ENCODE peak calls at places on chromosomes 4 and X, in eight cellular contexts. One of them, this sample, is unnamed.
A peak's percentile ranks its signal among the peaks of the same experiment; 100 is the strongest.

GRCh38 chr4:3257691-3258482 is 8.9 kb downstream of the MSANTD1 start:
- DNase-seq in dorsolateral prefrontal cortex: no peak
- DNase-seq in lung: no peak
- DNase-seq in CD4-positive, CD25-positive, alpha-beta regulatory T cell: no peak
- DNase-seq in mesendoderm: no peak
- DNase-seq in fibroblast of mammary gland: peak; percentile 56
- DNase-seq in neural progenitor cell: peak; percentile 1
- DNase-seq in AG09309: peak; percentile 16
- DNase-seq in this sample: peak; percentile 69

GRCh38 chr4:95086532-95086931 is 328.8 kb downstream of the BMPR1B start:
- DNase-seq in dorsolateral prefrontal cortex: no peak
- DNase-seq in lung: no peak
- DNase-seq in CD4-positive, CD25-positive, alpha-beta regulatory T cell: no peak
- DNase-seq in mesendoderm: no peak
- DNase-seq in fibroblast of mammary gland: no peak
- DNase-seq in neural progenitor cell: no peak
- DNase-seq in AG09309: no peak
- DNase-seq in this sample: no peak

GRCh38 chrX:41796577-41796976 is 72.6 kb downstream of the GPR82 start:
- DNase-seq in dorsolateral prefrontal cortex: no peak
- DNase-seq in lung: no peak
- DNase-seq in CD4-positive, CD25-positive, alpha-beta regulatory T cell: no peak
- DNase-seq in mesendoderm: no peak
- DNase-seq in fibroblast of mammary gland: no peak
- DNase-seq in neural progenitor cell: no peak
- DNase-seq in AG09309: no peak
- DNase-seq in this sample: no peak

GRCh38 chrX:152656890-152657289 is 19.2 kb downstream of the GABRQ start:
- DNase-seq in dorsolateral prefrontal cortex: no peak
- DNase-seq in lung: no peak
- DNase-seq in CD4-positive, CD25-positive, alpha-beta regulatory T cell: no peak
- DNase-seq in mesendoderm: no peak
- DNase-seq in fibroblast of mammary gland: no peak
- DNase-seq in neural progenitor cell: no peak
- DNase-seq in AG09309: no peak
- DNase-seq in this sample: no peak

GRCh38 chrX:16786791-16787735 is 797 bp downstream of the TXLNG start:
- DNase-seq in dorsolateral prefrontal cortex: peak; percentile 46
- DNase-seq in lung: no peak
- DNase-seq in CD4-positive, CD25-positive, alpha-beta regulatory T cell: peak; percentile 19
- DNase-seq in mesendoderm: no peak
- DNase-seq in fibroblast of mammary gland: peak; percentile 50
- DNase-seq in neural progenitor cell: peak; percentile 73
- DNase-seq in AG09309: no peak
- DNase-seq in this sample: no peak

GRCh38 chr4:123802082-123802658 is 405.6 kb downstream of the SPRY1 start:
- DNase-seq in dorsolateral prefrontal cortex: no peak
- DNase-seq in lung: no peak
- DNase-seq in CD4-positive, CD25-positive, alpha-beta regulatory T cell: no peak
- DNase-seq in mesendoderm: no peak
- DNase-seq in fibroblast of mammary gland: no peak
- DNase-seq in neural progenitor cell: no peak
- DNase-seq in AG09309: no peak
- DNase-seq in this sample: no peak

GRCh38 chr4:40629401-40630334 is at the start of gene RBM47:
- DNase-seq in dorsolateral prefrontal cortex: peak; percentile 60
- DNase-seq in lung: peak; percentile 86
- DNase-seq in CD4-positive, CD25-positive, alpha-beta regulatory T cell: no peak
- DNase-seq in mesendoderm: peak; percentile 92
- DNase-seq in fibroblast of mammary gland: peak; percentile 50
- DNase-seq in neural progenitor cell: peak; percentile 78
- DNase-seq in AG09309: no peak
- DNase-seq in this sample: peak; percentile 77

GRCh38 chr4:127783026-127783769 is 1.1 kb downstream of the HSPA4L start:
- DNase-seq in dorsolateral prefrontal cortex: peak; percentile 70
- DNase-seq in lung: peak; percentile 50
- DNase-seq in CD4-positive, CD25-positive, alpha-beta regulatory T cell: no peak
- DNase-seq in mesendoderm: peak; percentile 53
- DNase-seq in fibroblast of mammary gland: peak; percentile 65
- DNase-seq in neural progenitor cell: peak; percentile 53
- DNase-seq in AG09309: no peak
- DNase-seq in this sample: peak; percentile 90

GRCh38 chr4:56209767-56210166 is 177.5 kb downstream of the AASDH start:
- DNase-seq in dorsolateral prefrontal cortex: no peak
- DNase-seq in lung: no peak
- DNase-seq in CD4-positive, CD25-positive, alpha-beta regulatory T cell: no peak
- DNase-seq in mesendoderm: no peak
- DNase-seq in fibroblast of mammary gland: no peak
- DNase-seq in neural progenitor cell: no peak
- DNase-seq in AG09309: no peak
- DNase-seq in this sample: no peak

GRCh38 chrX:78624884-78625283 is 34.2 kb downstream of the RTL3 start:
- DNase-seq in dorsolateral prefrontal cortex: no peak
- DNase-seq in lung: no peak
- DNase-seq in CD4-positive, CD25-positive, alpha-beta regulatory T cell: no peak
- DNase-seq in mesendoderm: no peak
- DNase-seq in fibroblast of mammary gland: no peak
- DNase-seq in neural progenitor cell: no peak
- DNase-seq in AG09309: no peak
- DNase-seq in this sample: no peak

GRCh38 chrX:124362072-124362471 is 15.7 kb downstream of the SH2D1A start:
- DNase-seq in dorsolateral prefrontal cortex: no peak
- DNase-seq in lung: no peak
- DNase-seq in CD4-positive, CD25-positive, alpha-beta regulatory T cell: no peak
- DNase-seq in mesendoderm: no peak
- DNase-seq in fibroblast of mammary gland: no peak
- DNase-seq in neural progenitor cell: no peak
- DNase-seq in AG09309: no peak
- DNase-seq in this sample: no peak

GRCh38 chr4:99843413-99843812 is 26.8 kb downstream of the DAPP1 start:
- DNase-seq in dorsolateral prefrontal cortex: no peak
- DNase-seq in lung: no peak
- DNase-seq in CD4-positive, CD25-positive, alpha-beta regulatory T cell: no peak
- DNase-seq in mesendoderm: no peak
- DNase-seq in fibroblast of mammary gland: no peak
- DNase-seq in neural progenitor cell: no peak
- DNase-seq in AG09309: no peak
- DNase-seq in this sample: no peak

GRCh38 chrX:136694491-136695087 is 46.6 kb downstream of the CD40LG start:
- DNase-seq in dorsolateral prefrontal cortex: no peak
- DNase-seq in lung: no peak
- DNase-seq in CD4-positive, CD25-positive, alpha-beta regulatory T cell: peak; percentile 4
- DNase-seq in mesendoderm: peak; percentile 38
- DNase-seq in fibroblast of mammary gland: peak; percentile 60
- DNase-seq in neural progenitor cell: peak; percentile 49
- DNase-seq in AG09309: peak; percentile 28
- DNase-seq in this sample: no peak

GRCh38 chrX:70079870-70080269 is 17.6 kb downstream of the OTUD6A start:
- DNase-seq in dorsolateral prefrontal cortex: no peak
- DNase-seq in lung: no peak
- DNase-seq in CD4-positive, CD25-positive, alpha-beta regulatory T cell: no peak
- DNase-seq in mesendoderm: no peak
- DNase-seq in fibroblast of mammary gland: no peak
- DNase-seq in neural progenitor cell: no peak
- DNase-seq in AG09309: no peak
- DNase-seq in this sample: no peak

DNA sequence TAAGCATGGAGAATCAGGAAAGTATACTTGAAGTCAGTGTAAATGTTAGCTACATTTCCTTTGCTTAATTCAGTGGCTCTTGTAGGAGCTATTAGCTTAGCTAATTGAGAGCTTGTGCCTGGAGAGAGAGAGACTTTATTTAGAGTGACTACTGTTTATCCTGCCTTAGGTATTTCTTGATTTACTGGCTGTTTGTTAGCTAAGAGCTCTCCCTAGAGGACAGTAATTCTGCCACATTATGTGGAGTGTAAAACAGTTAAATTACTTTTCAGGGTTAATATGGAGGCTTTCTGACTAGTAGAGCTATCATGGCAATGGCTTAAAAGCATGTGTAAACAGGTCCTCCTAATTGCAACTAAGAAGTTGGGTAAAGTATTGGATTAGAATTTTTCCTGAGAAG is 306.5 kb upstream of the TECRL start:
- DNase-seq in dorsolateral prefrontal cortex: no peak
- DNase-seq in lung: no peak
- DNase-seq in CD4-positive, CD25-positive, alpha-beta regulatory T cell: no peak
- DNase-seq in mesendoderm: no peak
- DNase-seq in fibroblast of mammary gland: no peak
- DNase-seq in neural progenitor cell: no peak
- DNase-seq in AG09309: no peak
- DNase-seq in this sample: no peak
- H3K4me3 ChIP-seq in dorsolateral prefrontal cortex: no peak overlapping the region
- H3K4me3 ChIP-seq in lung: no peak overlapping the region
- H3K4me3 ChIP-seq in CD4-positive, CD25-positive, alpha-beta regulatory T cell: no peak overlapping the region
- H3K4me3 ChIP-seq in mesendoderm: no peak overlapping the region
- H3K4me3 ChIP-seq in fibroblast of mammary gland: no peak overlapping the region
- H3K4me3 ChIP-seq in neural progenitor cell: no peak overlapping the region
- H3K4me3 ChIP-seq in AG09309: no peak overlapping the region
- H3K4me3 ChIP-seq in this sample: no peak overlapping the region

DNA sequence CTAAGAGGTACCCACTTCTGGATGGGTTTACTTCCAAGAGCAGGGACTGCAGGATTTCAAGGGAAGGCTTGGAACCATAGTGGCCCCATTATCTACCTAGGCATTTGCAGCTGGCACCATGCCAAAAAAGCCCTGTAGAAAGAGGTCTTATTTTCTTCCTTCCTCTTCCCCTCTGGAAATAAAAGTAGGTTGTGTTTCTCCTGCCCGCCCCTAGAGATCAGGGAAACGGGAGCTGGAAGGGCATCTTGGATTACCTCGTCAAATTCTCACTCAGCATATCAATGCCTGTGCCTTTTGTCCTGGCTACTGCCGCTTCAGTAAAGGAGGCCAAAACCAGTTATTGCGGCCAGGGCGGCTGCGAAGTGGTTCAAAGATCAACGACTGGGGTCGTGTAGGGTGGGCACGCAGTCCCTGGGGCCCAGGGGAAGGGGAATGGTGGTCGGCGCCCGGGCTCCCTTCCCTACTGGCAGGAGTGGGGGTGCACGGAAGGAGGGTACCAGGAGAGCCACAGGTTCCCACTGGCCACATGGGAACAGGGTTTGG is 1.5 kb downstream of the SCD5 start:
- DNase-seq in dorsolateral prefrontal cortex: no peak
- DNase-seq in lung: no peak
- DNase-seq in CD4-positive, CD25-positive, alpha-beta regulatory T cell: no peak
- DNase-seq in mesendoderm: no peak
- DNase-seq in fibroblast of mammary gland: no peak
- DNase-seq in neural progenitor cell: peak; percentile 59
- DNase-seq in AG09309: no peak
- DNase-seq in this sample: no peak
- H3K4me3 ChIP-seq in dorsolateral prefrontal cortex: peak overlapping the region; percentile 88
- H3K4me3 ChIP-seq in lung: peak overlapping the region; percentile 42
- H3K4me3 ChIP-seq in CD4-positive, CD25-positive, alpha-beta regulatory T cell: no peak overlapping the region
- H3K4me3 ChIP-seq in mesendoderm: no peak overlapping the region
- H3K4me3 ChIP-seq in fibroblast of mammary gland: peak overlapping the region; percentile 58
- H3K4me3 ChIP-seq in neural progenitor cell: peak overlapping the region; percentile 60
- H3K4me3 ChIP-seq in AG09309: peak overlapping the region; percentile 80
- H3K4me3 ChIP-seq in this sample: peak overlapping the region; percentile 54

GRCh38 chr4:6121276-6121850 is 79.0 kb downstream of the JAKMIP1 start:
- DNase-seq in dorsolateral prefrontal cortex: no peak
- DNase-seq in lung: no peak
- DNase-seq in CD4-positive, CD25-positive, alpha-beta regulatory T cell: no peak
- DNase-seq in mesendoderm: no peak
- DNase-seq in fibroblast of mammary gland: no peak
- DNase-seq in neural progenitor cell: no peak
- DNase-seq in AG09309: no peak
- DNase-seq in this sample: no peak

GRCh38 chr4:6121941-6122340 is 78.4 kb downstream of the JAKMIP1 start:
- DNase-seq in dorsolateral prefrontal cortex: no peak
- DNase-seq in lung: no peak
- DNase-seq in CD4-positive, CD25-positive, alpha-beta regulatory T cell: no peak
- DNase-seq in mesendoderm: no peak
- DNase-seq in fibroblast of mammary gland: no peak
- DNase-seq in neural progenitor cell: no peak
- DNase-seq in AG09309: no peak
- DNase-seq in this sample: no peak

GRCh38 chr4:6120361-6120760 is 80.0 kb downstream of the JAKMIP1 start:
- DNase-seq in dorsolateral prefrontal cortex: no peak
- DNase-seq in lung: no peak
- DNase-seq in CD4-positive, CD25-positive, alpha-beta regulatory T cell: no peak
- DNase-seq in mesendoderm: no peak
- DNase-seq in fibroblast of mammary gland: no peak
- DNase-seq in neural progenitor cell: no peak
- DNase-seq in AG09309: no peak
- DNase-seq in this sample: no peak

GRCh38 chr4:6118201-6118600 is 82.1 kb downstream of the JAKMIP1 start:
- DNase-seq in dorsolateral prefrontal cortex: no peak
- DNase-seq in lung: no peak
- DNase-seq in CD4-positive, CD25-positive, alpha-beta regulatory T cell: no peak
- DNase-seq in mesendoderm: no peak
- DNase-seq in fibroblast of mammary gland: no peak
- DNase-seq in neural progenitor cell: no peak
- DNase-seq in AG09309: no peak
- DNase-seq in this sample: no peak

DNA sequence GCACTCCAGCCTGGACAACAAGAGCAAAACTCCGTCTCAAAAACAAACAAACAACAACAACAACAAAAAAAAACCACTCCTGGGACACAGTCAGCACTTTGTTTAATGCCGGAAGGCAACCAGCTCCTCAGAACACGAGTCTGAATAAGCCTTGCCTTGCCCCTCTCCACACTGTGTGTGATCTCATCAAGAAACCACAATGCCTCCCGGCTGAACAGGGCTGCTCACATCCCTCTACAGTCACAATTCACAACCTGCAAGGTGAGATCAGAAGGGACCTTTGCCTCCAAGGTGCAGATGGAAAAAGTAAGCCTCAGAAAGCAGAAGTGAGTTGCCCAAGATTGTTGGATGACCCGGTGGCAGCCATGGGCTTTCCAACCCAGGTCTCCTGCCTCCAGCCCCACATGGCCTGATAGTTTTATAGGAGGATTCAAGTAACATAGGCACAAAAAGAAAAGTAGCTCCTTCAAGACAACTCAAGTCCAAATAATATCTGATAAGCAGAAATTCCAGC is 80.8 kb downstream of the JAKMIP1 start:
- DNase-seq in dorsolateral prefrontal cortex: no peak
- DNase-seq in lung: no peak
- DNase-seq in CD4-positive, CD25-positive, alpha-beta regulatory T cell: no peak
- DNase-seq in mesendoderm: peak; percentile 60
- DNase-seq in fibroblast of mammary gland: no peak
- DNase-seq in neural progenitor cell: no peak
- DNase-seq in AG09309: no peak
- DNase-seq in this sample: no peak
- H3K4me3 ChIP-seq in dorsolateral prefrontal cortex: no peak overlapping the region
- H3K4me3 ChIP-seq in lung: no peak overlapping the region
- H3K4me3 ChIP-seq in CD4-positive, CD25-positive, alpha-beta regulatory T cell: no peak overlapping the region
- H3K4me3 ChIP-seq in mesendoderm: no peak overlapping the region
- H3K4me3 ChIP-seq in fibroblast of mammary gland: no peak overlapping the region
- H3K4me3 ChIP-seq in neural progenitor cell: no peak overlapping the region
- H3K4me3 ChIP-seq in AG09309: no peak overlapping the region
- H3K4me3 ChIP-seq in this sample: no peak overlapping the region

DNA sequence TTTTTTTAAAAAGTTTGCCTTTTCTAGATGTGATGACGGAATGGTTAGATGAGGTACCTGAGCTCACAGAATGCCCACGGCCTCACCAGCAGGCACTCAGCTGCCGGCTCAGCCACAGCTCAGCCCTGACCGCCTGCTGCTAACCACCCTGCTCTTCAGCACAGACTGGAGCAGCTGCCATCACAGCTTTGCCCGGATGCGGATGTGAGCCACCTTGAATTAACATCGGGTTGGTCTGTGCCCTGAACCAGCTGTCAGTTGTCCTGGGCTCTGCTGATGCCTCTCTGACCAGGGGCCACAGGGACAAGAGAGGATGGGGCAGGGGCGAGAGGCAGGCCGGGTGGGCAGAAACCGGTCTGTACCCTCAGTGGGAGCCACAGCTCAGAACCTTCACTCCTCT is 93.3 kb downstream of the HMX1 start:
- DNase-seq in dorsolateral prefrontal cortex: no peak
- DNase-seq in lung: no peak
- DNase-seq in CD4-positive, CD25-positive, alpha-beta regulatory T cell: no peak
- DNase-seq in mesendoderm: no peak
- DNase-seq in fibroblast of mammary gland: no peak
- DNase-seq in neural progenitor cell: no peak
- DNase-seq in AG09309: no peak
- DNase-seq in this sample: no peak
- H3K4me3 ChIP-seq in dorsolateral prefrontal cortex: no peak overlapping the region
- H3K4me3 ChIP-seq in lung: no peak overlapping the region
- H3K4me3 ChIP-seq in CD4-positive, CD25-positive, alpha-beta regulatory T cell: no peak overlapping the region
- H3K4me3 ChIP-seq in mesendoderm: no peak overlapping the region
- H3K4me3 ChIP-seq in fibroblast of mammary gland: no peak overlapping the region
- H3K4me3 ChIP-seq in neural progenitor cell: no peak overlapping the region
- H3K4me3 ChIP-seq in AG09309: no peak overlapping the region
- H3K4me3 ChIP-seq in this sample: no peak overlapping the region